ENCODE peak calls at places on chromosomes 7 and 10, in ten cellular contexts. One of them, this sample, is unnamed.
A peak's percentile ranks its signal among the peaks of the same experiment; 100 is the strongest.

GRCh38 chr10:31961264-31961663 is 32.6 kb upstream of the ARHGAP12 start:
- DNase-seq in PC-9: no peak
- DNase-seq in BJ: no peak
- DNase-seq in heart right ventricle: no peak
- DNase-seq in body of pancreas: no peak
- DNase-seq in HFF-Myc: no peak
- DNase-seq in astrocyte: no peak
- DNase-seq in RWPE1: no peak
- DNase-seq in left ventricle myocardium inferior: no peak
- DNase-seq in activated CD8-positive, alpha-beta T cell treated with anti-CD3 and anti-CD28 coated beads for 36 hours: no peak
- DNase-seq in this sample: no peak

GRCh38 chr10:122877264-122877663 is 2.1 kb downstream of the FAM24B start:
- DNase-seq in body of pancreas: no peak
- DNase-seq in HFF-Myc: no peak
- DNase-seq in RWPE1: no peak
- DNase-seq in astrocyte: no peak
- DNase-seq in PC-9: no peak
- DNase-seq in left ventricle myocardium inferior: no peak
- DNase-seq in heart right ventricle: no peak
- DNase-seq in activated CD8-positive, alpha-beta T cell treated with anti-CD3 and anti-CD28 coated beads for 36 hours: peak; percentile 30
- DNase-seq in BJ: no peak
- DNase-seq in this sample: no peak

GRCh38 chr10:29578457-29578856 is 56.3 kb downstream of the SVIL start:
- DNase-seq in BJ: no peak
- DNase-seq in astrocyte: no peak
- DNase-seq in HFF-Myc: no peak
- DNase-seq in RWPE1: no peak
- DNase-seq in heart right ventricle: no peak
- DNase-seq in body of pancreas: no peak
- DNase-seq in PC-9: no peak
- DNase-seq in left ventricle myocardium inferior: no peak
- DNase-seq in activated CD8-positive, alpha-beta T cell treated with anti-CD3 and anti-CD28 coated beads for 36 hours: no peak
- DNase-seq in this sample: no peak

GRCh38 chr7:87316846-87317545 is 28.5 kb upstream of the CROT start:
- DNase-seq in body of pancreas: no peak
- DNase-seq in HFF-Myc: no peak
- DNase-seq in activated CD8-positive, alpha-beta T cell treated with anti-CD3 and anti-CD28 coated beads for 36 hours: no peak
- DNase-seq in BJ: peak; percentile 88
- DNase-seq in heart right ventricle: no peak
- DNase-seq in left ventricle myocardium inferior: no peak
- DNase-seq in PC-9: peak; percentile 33
- DNase-seq in RWPE1: peak; percentile 80
- DNase-seq in astrocyte: peak; percentile 82
- DNase-seq in this sample: no peak

GRCh38 chr10:110857265-110858158 is 14.2 kb upstream of the PDCD4 start:
- DNase-seq in activated CD8-positive, alpha-beta T cell treated with anti-CD3 and anti-CD28 coated beads for 36 hours: peak; percentile 60
- DNase-seq in heart right ventricle: no peak
- DNase-seq in PC-9: no peak
- DNase-seq in left ventricle myocardium inferior: no peak
- DNase-seq in body of pancreas: peak; percentile 89
- DNase-seq in BJ: no peak
- DNase-seq in RWPE1: no peak
- DNase-seq in HFF-Myc: no peak
- DNase-seq in astrocyte: peak; percentile 61
- DNase-seq in this sample: no peak

GRCh38 chr10:126583507-126584200 is 86.8 kb downstream of the C10orf90 start:
- DNase-seq in left ventricle myocardium inferior: no peak
- DNase-seq in activated CD8-positive, alpha-beta T cell treated with anti-CD3 and anti-CD28 coated beads for 36 hours: no peak
- DNase-seq in astrocyte: no peak
- DNase-seq in PC-9: no peak
- DNase-seq in heart right ventricle: no peak
- DNase-seq in BJ: no peak
- DNase-seq in RWPE1: no peak
- DNase-seq in HFF-Myc: no peak
- DNase-seq in body of pancreas: peak; percentile 89
- DNase-seq in this sample: no peak

GRCh38 chr7:1110358-1110757 is 22.4 kb downstream of the GPER1 start:
- DNase-seq in HFF-Myc: no peak
- DNase-seq in activated CD8-positive, alpha-beta T cell treated with anti-CD3 and anti-CD28 coated beads for 36 hours: no peak
- DNase-seq in left ventricle myocardium inferior: no peak
- DNase-seq in body of pancreas: no peak
- DNase-seq in RWPE1: no peak
- DNase-seq in BJ: no peak
- DNase-seq in astrocyte: no peak
- DNase-seq in heart right ventricle: no peak
- DNase-seq in PC-9: no peak
- DNase-seq in this sample: no peak

GRCh38 chr7:159067870-159068787 is 76.5 kb downstream of the VIPR2 start:
- DNase-seq in BJ: no peak
- DNase-seq in PC-9: no peak
- DNase-seq in activated CD8-positive, alpha-beta T cell treated with anti-CD3 and anti-CD28 coated beads for 36 hours: peak; percentile 28
- DNase-seq in HFF-Myc: no peak
- DNase-seq in RWPE1: no peak
- DNase-seq in astrocyte: no peak
- DNase-seq in heart right ventricle: peak; percentile 80
- DNase-seq in body of pancreas: peak; percentile 42
- DNase-seq in left ventricle myocardium inferior: peak; percentile 87
- DNase-seq in this sample: no peak

GRCh38 chr10:4607681-4608080 is 218.3 kb upstream of the AKR1E2 start:
- DNase-seq in astrocyte: no peak
- DNase-seq in RWPE1: no peak
- DNase-seq in activated CD8-positive, alpha-beta T cell treated with anti-CD3 and anti-CD28 coated beads for 36 hours: no peak
- DNase-seq in heart right ventricle: no peak
- DNase-seq in body of pancreas: no peak
- DNase-seq in HFF-Myc: no peak
- DNase-seq in left ventricle myocardium inferior: no peak
- DNase-seq in BJ: no peak
- DNase-seq in PC-9: no peak
- DNase-seq in this sample: no peak

GRCh38 chr7:120725376-120726039 is 132.4 kb downstream of the TSPAN12 start:
- DNase-seq in astrocyte: peak; percentile 28
- DNase-seq in heart right ventricle: no peak
- DNase-seq in left ventricle myocardium inferior: no peak
- DNase-seq in BJ: no peak
- DNase-seq in body of pancreas: no peak
- DNase-seq in HFF-Myc: peak; percentile 9
- DNase-seq in activated CD8-positive, alpha-beta T cell treated with anti-CD3 and anti-CD28 coated beads for 36 hours: no peak
- DNase-seq in PC-9: no peak
- DNase-seq in RWPE1: peak; percentile 4
- DNase-seq in this sample: no peak

GRCh38 chr10:45505336-45505735 is 131.3 kb downstream of the ALOX5 start:
- DNase-seq in heart right ventricle: no peak
- DNase-seq in BJ: no peak
- DNase-seq in astrocyte: no peak
- DNase-seq in activated CD8-positive, alpha-beta T cell treated with anti-CD3 and anti-CD28 coated beads for 36 hours: no peak
- DNase-seq in left ventricle myocardium inferior: no peak
- DNase-seq in PC-9: no peak
- DNase-seq in body of pancreas: no peak
- DNase-seq in HFF-Myc: peak; percentile 24
- DNase-seq in RWPE1: no peak
- DNase-seq in this sample: no peak

GRCh38 chr7:21568762-21569161 is 25.9 kb downstream of the DNAH11 start:
- DNase-seq in activated CD8-positive, alpha-beta T cell treated with anti-CD3 and anti-CD28 coated beads for 36 hours: no peak
- DNase-seq in heart right ventricle: no peak
- DNase-seq in RWPE1: peak; percentile 27
- DNase-seq in BJ: no peak
- DNase-seq in HFF-Myc: no peak
- DNase-seq in left ventricle myocardium inferior: no peak
- DNase-seq in astrocyte: no peak
- DNase-seq in body of pancreas: no peak
- DNase-seq in PC-9: no peak
- DNase-seq in this sample: no peak

GRCh38 chr10:89665302-89665701 is 20.3 kb upstream of the PANK1 start:
- DNase-seq in body of pancreas: no peak
- DNase-seq in BJ: no peak
- DNase-seq in astrocyte: no peak
- DNase-seq in HFF-Myc: no peak
- DNase-seq in heart right ventricle: no peak
- DNase-seq in left ventricle myocardium inferior: no peak
- DNase-seq in PC-9: no peak
- DNase-seq in activated CD8-positive, alpha-beta T cell treated with anti-CD3 and anti-CD28 coated beads for 36 hours: no peak
- DNase-seq in RWPE1: peak; percentile 51
- DNase-seq in this sample: no peak
- TF ChIP-seq CTCF in body of pancreas: no peak
- TF ChIP-seq CTCF in BJ: no peak
- TF ChIP-seq CTCF in astrocyte: no peak
- TF ChIP-seq CTCF in HFF-Myc: no peak
- TF ChIP-seq CTCF in heart right ventricle: no peak
- TF ChIP-seq CTCF in left ventricle myocardium inferior: no peak
- TF ChIP-seq CTCF in PC-9: no peak
- TF ChIP-seq CTCF in activated CD8-positive, alpha-beta T cell treated with anti-CD3 and anti-CD28 coated beads for 36 hours: no peak
- TF ChIP-seq CTCF in RWPE1: peak; percentile 27
- TF ChIP-seq CTCF in this sample: no peak

DNA sequence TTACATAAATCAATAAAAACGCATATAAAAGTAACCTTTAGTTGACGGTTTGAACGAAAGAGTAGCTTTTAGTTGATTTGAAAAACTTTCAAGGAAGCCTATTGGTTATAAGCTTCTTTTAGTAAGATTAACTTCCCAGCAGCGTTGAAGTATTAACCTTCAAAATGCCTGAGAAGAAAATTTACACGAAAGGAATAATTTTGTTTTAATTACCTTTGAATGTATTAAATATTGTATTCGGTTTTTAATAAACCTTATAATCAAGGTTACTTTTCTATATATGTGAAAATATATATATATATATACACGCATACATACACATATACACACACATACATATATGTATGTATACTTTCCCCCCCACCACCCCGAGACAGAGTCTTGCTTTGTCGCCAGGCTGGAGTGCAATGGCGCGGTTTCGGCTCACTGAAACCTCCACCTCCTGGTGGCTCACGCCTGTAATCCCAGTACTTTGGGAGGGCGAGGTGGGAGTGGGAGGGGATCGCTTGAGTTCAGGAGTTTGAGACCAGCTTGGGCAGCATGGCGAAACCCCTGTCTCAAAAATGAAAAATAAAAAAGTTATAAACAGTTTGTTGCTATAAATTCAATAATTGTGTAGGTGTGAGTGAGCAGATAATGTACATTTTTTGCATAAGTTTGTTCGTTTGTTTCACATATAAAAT is 57.6 kb upstream of the EZH2 start:
- DNase-seq in body of pancreas: peak; percentile 65
- DNase-seq in activated CD8-positive, alpha-beta T cell treated with anti-CD3 and anti-CD28 coated beads for 36 hours: peak; percentile 89
- DNase-seq in RWPE1: peak; percentile 53
- DNase-seq in left ventricle myocardium inferior: peak; percentile 31
- DNase-seq in heart right ventricle: peak; percentile 37
- DNase-seq in BJ: no peak
- DNase-seq in astrocyte: peak; percentile 30
- DNase-seq in PC-9: peak; percentile 78
- DNase-seq in HFF-Myc: no peak
- DNase-seq in this sample: peak; percentile 74
- TF ChIP-seq CTCF in body of pancreas: peak; percentile 42
- TF ChIP-seq CTCF in activated CD8-positive, alpha-beta T cell treated with anti-CD3 and anti-CD28 coated beads for 36 hours: peak; percentile 72
- TF ChIP-seq CTCF in RWPE1: peak; percentile 51
- TF ChIP-seq CTCF in left ventricle myocardium inferior: peak; percentile 53
- TF ChIP-seq CTCF in heart right ventricle: no peak
- TF ChIP-seq CTCF in BJ: peak; percentile 47
- TF ChIP-seq CTCF in astrocyte: peak; percentile 23
- TF ChIP-seq CTCF in PC-9: peak; percentile 69
- TF ChIP-seq CTCF in HFF-Myc: peak; percentile 52
- TF ChIP-seq CTCF in this sample: peak; percentile 65

GRCh38 chr7:47788083-47788482 is 160.2 kb downstream of the PKD1L1 start:
- DNase-seq in HFF-Myc: no peak
- DNase-seq in left ventricle myocardium inferior: no peak
- DNase-seq in astrocyte: no peak
- DNase-seq in activated CD8-positive, alpha-beta T cell treated with anti-CD3 and anti-CD28 coated beads for 36 hours: no peak
- DNase-seq in RWPE1: no peak
- DNase-seq in heart right ventricle: no peak
- DNase-seq in BJ: no peak
- DNase-seq in body of pancreas: no peak
- DNase-seq in PC-9: no peak
- DNase-seq in this sample: no peak

GRCh38 chr7:47787249-47788069 is 160.8 kb downstream of the PKD1L1 start:
- DNase-seq in BJ: no peak
- DNase-seq in body of pancreas: no peak
- DNase-seq in astrocyte: no peak
- DNase-seq in RWPE1: no peak
- DNase-seq in activated CD8-positive, alpha-beta T cell treated with anti-CD3 and anti-CD28 coated beads for 36 hours: no peak
- DNase-seq in PC-9: no peak
- DNase-seq in HFF-Myc: no peak
- DNase-seq in heart right ventricle: no peak
- DNase-seq in left ventricle myocardium inferior: no peak
- DNase-seq in this sample: no peak

GRCh38 chr7:47783456-47784240 is 164.6 kb downstream of the PKD1L1 start:
- DNase-seq in PC-9: peak; percentile 57
- DNase-seq in HFF-Myc: peak; percentile 91
- DNase-seq in heart right ventricle: no peak
- DNase-seq in body of pancreas: no peak
- DNase-seq in BJ: peak; percentile 96
- DNase-seq in left ventricle myocardium inferior: no peak
- DNase-seq in activated CD8-positive, alpha-beta T cell treated with anti-CD3 and anti-CD28 coated beads for 36 hours: no peak
- DNase-seq in astrocyte: peak; percentile 99
- DNase-seq in RWPE1: peak; percentile 70
- DNase-seq in this sample: no peak

GRCh38 chr7:47785923-47786556 is 162.2 kb downstream of the PKD1L1 start:
- DNase-seq in left ventricle myocardium inferior: no peak
- DNase-seq in heart right ventricle: no peak
- DNase-seq in PC-9: no peak
- DNase-seq in RWPE1: no peak
- DNase-seq in BJ: no peak
- DNase-seq in astrocyte: no peak
- DNase-seq in body of pancreas: no peak
- DNase-seq in activated CD8-positive, alpha-beta T cell treated with anti-CD3 and anti-CD28 coated beads for 36 hours: no peak
- DNase-seq in HFF-Myc: no peak
- DNase-seq in this sample: no peak

DNA sequence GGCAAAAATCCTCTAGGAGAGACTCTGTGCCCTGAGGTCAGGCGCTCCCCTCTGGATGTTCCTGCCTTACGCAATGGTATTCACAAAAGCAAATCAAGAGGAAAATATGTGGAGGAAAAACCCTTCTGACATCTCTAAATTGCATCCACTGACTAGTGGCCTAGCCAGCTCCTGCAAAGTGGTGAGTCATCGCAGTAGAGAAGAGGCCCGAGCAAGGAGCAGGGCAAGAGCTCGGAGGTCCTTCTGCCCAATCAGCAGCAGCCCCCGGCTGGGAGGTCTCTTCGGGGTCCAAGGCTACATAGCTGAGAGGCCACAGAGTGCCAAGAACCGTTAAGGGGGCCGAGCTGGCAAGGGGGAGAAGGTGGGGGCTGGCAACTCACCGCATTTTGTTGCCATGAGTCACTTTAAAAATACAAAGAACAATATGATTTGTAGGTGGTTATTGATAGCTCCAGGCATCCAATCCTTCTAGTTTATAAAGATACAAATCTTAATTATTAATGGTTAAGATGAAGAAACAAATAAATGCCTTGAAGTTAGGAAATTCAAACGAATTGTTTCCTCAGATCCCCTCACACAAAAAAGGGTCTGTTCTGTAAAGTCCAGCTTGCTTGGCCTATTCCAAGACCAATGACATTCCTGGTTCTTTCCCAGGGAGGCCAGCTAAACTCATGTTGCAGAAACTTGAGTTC is 161.6 kb downstream of the PKD1L1 start:
- DNase-seq in left ventricle myocardium inferior: peak; percentile 20
- DNase-seq in heart right ventricle: no peak
- DNase-seq in body of pancreas: peak; percentile 68
- DNase-seq in astrocyte: peak; percentile 100
- DNase-seq in HFF-Myc: peak; percentile 96
- DNase-seq in PC-9: peak; percentile 99
- DNase-seq in activated CD8-positive, alpha-beta T cell treated with anti-CD3 and anti-CD28 coated beads for 36 hours: no peak
- DNase-seq in RWPE1: peak; percentile 90
- DNase-seq in BJ: peak; percentile 99
- DNase-seq in this sample: peak; percentile 75
- TF ChIP-seq CTCF in left ventricle myocardium inferior: no peak
- TF ChIP-seq CTCF in heart right ventricle: no peak
- TF ChIP-seq CTCF in body of pancreas: no peak
- TF ChIP-seq CTCF in astrocyte: no peak
- TF ChIP-seq CTCF in HFF-Myc: no peak
- TF ChIP-seq CTCF in PC-9: no peak
- TF ChIP-seq CTCF in activated CD8-positive, alpha-beta T cell treated with anti-CD3 and anti-CD28 coated beads for 36 hours: no peak
- TF ChIP-seq CTCF in RWPE1: no peak
- TF ChIP-seq CTCF in BJ: no peak
- TF ChIP-seq CTCF in this sample: no peak

GRCh38 chr10:118241229-118242137 is 100.6 kb downstream of the FAM204A start:
- DNase-seq in BJ: peak; percentile 19
- DNase-seq in left ventricle myocardium inferior: peak; percentile 73
- DNase-seq in astrocyte: peak; percentile 39
- DNase-seq in HFF-Myc: peak; percentile 67
- DNase-seq in RWPE1: peak; percentile 69
- DNase-seq in heart right ventricle: peak; percentile 67
- DNase-seq in PC-9: peak; percentile 56
- DNase-seq in activated CD8-positive, alpha-beta T cell treated with anti-CD3 and anti-CD28 coated beads for 36 hours: peak; percentile 79
- DNase-seq in body of pancreas: peak; percentile 79
- DNase-seq in this sample: peak; percentile 77
- TF ChIP-seq CTCF in BJ: peak; percentile 88
- TF ChIP-seq CTCF in left ventricle myocardium inferior: peak; percentile 95
- TF ChIP-seq CTCF in astrocyte: peak; percentile 92
- TF ChIP-seq CTCF in HFF-Myc: peak; percentile 90
- TF ChIP-seq CTCF in RWPE1: peak; percentile 88
- TF ChIP-seq CTCF in heart right ventricle: peak; percentile 88
- TF ChIP-seq CTCF in PC-9: peak; percentile 84
- TF ChIP-seq CTCF in activated CD8-positive, alpha-beta T cell treated with anti-CD3 and anti-CD28 coated beads for 36 hours: peak; percentile 97
- TF ChIP-seq CTCF in body of pancreas: peak; percentile 92
- TF ChIP-seq CTCF in this sample: peak; percentile 95